ENCODE peak calls at places on chromosomes 4 and X, in four cellular contexts. L, P, C and U are unnamed samples.
A peak's percentile ranks its signal among the peaks of the same experiment; 100 is the strongest.

GRCh38 chr4:167308876-167309275 is 74.6 kb upstream of the SPOCK3 start:
- DNase-seq in L (no peak), C (no peak), P (no peak), U (no peak)

GRCh38 chr4:153222790-153223417 is 18.7 kb downstream of the TRIM2 start:
- DNase-seq in C (peak; percentile 70), L (peak; percentile 49), P (peak; percentile 7), U (peak; percentile 52)

GRCh38 chr4:74156521-74156920 is 1.4 kb upstream of the MTHFD2L start:
- DNase-seq in P (no peak), L (no peak), C (no peak), U (no peak)

GRCh38 chr4:31045724-31046318 is 325.7 kb downstream of the PCDH7 start:
- DNase-seq in P (no peak), L (no peak), C (peak; percentile 65), U (peak; percentile 45)

GRCh38 chrX:67725471-67725870 is 181.7 kb downstream of the AR start:
- DNase-seq in L (peak; percentile 42), C (no peak), P (no peak), U (no peak)

GRCh38 chr4:98232202-98232601 is 29.0 kb upstream of the RAP1GDS1 start:
- DNase-seq in P (no peak), L (peak; percentile 11), C (no peak), U (no peak)

GRCh38 chr4:26343041-26343403 is 22.2 kb downstream of the RBPJ start:
- DNase-seq in L (peak; percentile 76), C (no peak), P (no peak), U (peak; percentile 29)

GRCh38 chr4:7369511-7369910 is 65.2 kb downstream of the PSAPL1 start:
- DNase-seq in P (no peak), C (no peak), L (no peak), U (no peak)

GRCh38 chr4:38583102-38583501 is 80.9 kb upstream of the KLF3 start:
- DNase-seq in L (no peak), P (no peak), C (no peak), U (peak; percentile 54)

GRCh38 chr4:164383187-164384181 is 370.4 kb upstream of the SMIM31 start:
- DNase-seq in L (no peak), C (peak; percentile 78), P (peak; percentile 21), U (peak; percentile 70)

GRCh38 chr4:18840499-18840898 is 818.9 kb upstream of the LCORL start:
- DNase-seq in P (no peak), L (no peak), C (no peak), U (peak; percentile 30)

GRCh38 chrX:40174594-40175415 is 77.0 kb upstream of the BCOR start:
- DNase-seq in L (peak; percentile 51), C (peak; percentile 56), P (no peak), U (peak; percentile 56)

GRCh38 chr4:168421671-168422070 is 58.6 kb downstream of the DDX60L start:
- DNase-seq in C (no peak), P (no peak), L (no peak), U (peak; percentile 39)

GRCh38 chrX:10620121-10620699 is at the start of gene MID1:
- DNase-seq in P (peak; percentile 59), C (peak; percentile 84), L (peak; percentile 68), U (peak; percentile 86)

GRCh38 chr4:47071863-47072441 is 40.6 kb downstream of the GABRB1 start:
- DNase-seq in P (no peak), L (no peak), C (no peak), U (peak; percentile 84)

GRCh38 chr4:16483540-16483939 is 257.3 kb upstream of the TAPT1 start:
- DNase-seq in L (no peak), C (no peak), P (no peak), U (no peak)

GRCh38 chr4:156961241-156962068 is 10.1 kb downstream of the PDGFC start:
- DNase-seq in C (no peak), P (no peak), L (no peak), U (no peak)

GRCh38 chr4:82797591-82798081 is 960 bp downstream of the SCD5 start:
- DNase-seq in C (peak; percentile 46), L (peak; percentile 44), P (no peak), U (peak; percentile 55)

GRCh38 chr4:71498002-71498401 is 159.2 kb downstream of the SLC4A4 start:
- DNase-seq in L (peak; percentile 38), C (no peak), P (no peak), U (no peak)

GRCh38 chr4:1380368-1381151 is 25.7 kb downstream of the NKX1-1 start:
- DNase-seq in P (no peak), C (no peak), L (no peak), U (no peak)

GRCh38 chr4:54226399-54227260 is 2.5 kb upstream of the PDGFRA start:
- DNase-seq in C (peak; percentile 66), P (peak; percentile 73), L (peak; percentile 85), U (peak; percentile 76)

GRCh38 chr4:77220841-77221613 is 64.0 kb downstream of the CCNG2 start:
- DNase-seq in L (peak; percentile 11), C (no peak), P (no peak), U (no peak)

GRCh38 chr4:56723201-56723605 is 42.1 kb upstream of the HOPX start:
- DNase-seq in P (no peak), C (no peak), L (no peak), U (no peak)

GRCh38 chr4:55055529-55055928 is 69.9 kb downstream of the KDR start:
- DNase-seq in P (no peak), C (no peak), L (no peak), U (no peak)

GRCh38 chr4:144579411-144580020 is 66.4 kb upstream of the HHIP start:
- DNase-seq in P (no peak), C (no peak), L (peak; percentile 28), U (peak; percentile 64)

GRCh38 chrX:17654116-17654515 is 83.2 kb upstream of the SCML1 start:
- DNase-seq in L (no peak), P (no peak), C (no peak), U (no peak)

GRCh38 chrX:74779175-74779574 is 146.1 kb downstream of the NEXMIF start:
- DNase-seq in C (peak; percentile 1), P (no peak), L (no peak), U (no peak)

GRCh38 chr4:121408-122084 is 2.8 kb upstream of the ZNF718 start:
- DNase-seq in P (no peak), L (no peak), C (no peak), U (no peak)

GRCh38 chr4:95059630-95060029 is 301.9 kb downstream of the BMPR1B start:
- DNase-seq in P (no peak), C (no peak), L (peak; percentile 59), U (peak; percentile 69)

GRCh38 chrX:150568320-150569154 is at the start of gene MTM1:
- DNase-seq in L (peak; percentile 95), P (peak; percentile 80), C (peak; percentile 94), U (peak; percentile 95)

GRCh38 chr4:123545569-123546122 is 149.1 kb downstream of the SPRY1 start:
- DNase-seq in L (peak; percentile 4), P (no peak), C (peak; percentile 11), U (no peak)

GRCh38 chr4:154623995-154624394 is 11.5 kb upstream of the FGG start:
- DNase-seq in C (no peak), L (no peak), P (no peak), U (no peak)

GRCh38 chrX:104270916-104271512 is 16.3 kb upstream of the ESX1 start:
- DNase-seq in C (peak; percentile 69), P (peak; percentile 8), L (peak; percentile 12), U (peak; percentile 36)
- TF ChIP-seq CTCF in C (peak; percentile 64), P (peak; percentile 56), L (peak; percentile 66), U (peak; percentile 61)

GRCh38 chr4:13530823-13531608 is 13.3 kb downstream of the NKX3-2 start:
- DNase-seq in C (peak; percentile 92), L (no peak), P (no peak), U (no peak)
- H3K4me3 ChIP-seq in C (peak overlapping the region; percentile 53), L (no peak overlapping the region), P (no peak overlapping the region), U (no peak overlapping the region)

GRCh38 chrX:119684916-119685224 is 8.1 kb downstream of the SEPTIN6 start:
- DNase-seq in P (no peak), C (no peak), L (no peak), U (no peak)
- TF ChIP-seq CTCF in P (no peak), C (no peak), L (no peak), U (no peak)

GRCh38 chrX:153967536-153968214 is 3.9 kb downstream of the HCFC1 start:
- DNase-seq in L (no peak), P (no peak), C (no peak), U (no peak)
- H3K4me3 ChIP-seq in L (no peak overlapping the region), P (no peak overlapping the region), C (peak overlapping the region; percentile 85), U (no peak overlapping the region)

DNA sequence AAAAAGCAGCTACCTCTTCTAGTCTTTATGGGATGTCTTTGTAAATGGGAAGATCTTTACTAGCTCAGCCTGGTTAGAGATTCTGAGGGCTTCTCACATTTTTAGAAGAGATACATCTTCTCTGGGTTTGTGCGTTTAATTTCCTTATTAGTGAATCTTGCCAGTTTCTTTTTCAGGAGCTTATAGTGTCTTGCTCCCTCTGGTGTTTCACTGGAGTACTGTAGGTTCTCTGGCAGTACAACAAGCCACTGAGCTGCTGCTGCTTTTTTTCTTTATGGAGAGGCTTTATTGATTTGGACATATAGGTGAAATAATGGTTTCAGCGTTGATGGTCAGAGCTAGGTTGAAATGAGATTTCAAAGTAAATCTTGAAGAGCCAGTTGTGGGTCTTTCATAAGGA is 82.9 kb downstream of the LAS1L start:
- DNase-seq in C (peak; percentile 56), P (no peak), L (peak; percentile 18), U (peak; percentile 10)
- TF ChIP-seq CTCF in C (peak; percentile 62), P (no peak), L (peak; percentile 57), U (peak; percentile 39)

DNA sequence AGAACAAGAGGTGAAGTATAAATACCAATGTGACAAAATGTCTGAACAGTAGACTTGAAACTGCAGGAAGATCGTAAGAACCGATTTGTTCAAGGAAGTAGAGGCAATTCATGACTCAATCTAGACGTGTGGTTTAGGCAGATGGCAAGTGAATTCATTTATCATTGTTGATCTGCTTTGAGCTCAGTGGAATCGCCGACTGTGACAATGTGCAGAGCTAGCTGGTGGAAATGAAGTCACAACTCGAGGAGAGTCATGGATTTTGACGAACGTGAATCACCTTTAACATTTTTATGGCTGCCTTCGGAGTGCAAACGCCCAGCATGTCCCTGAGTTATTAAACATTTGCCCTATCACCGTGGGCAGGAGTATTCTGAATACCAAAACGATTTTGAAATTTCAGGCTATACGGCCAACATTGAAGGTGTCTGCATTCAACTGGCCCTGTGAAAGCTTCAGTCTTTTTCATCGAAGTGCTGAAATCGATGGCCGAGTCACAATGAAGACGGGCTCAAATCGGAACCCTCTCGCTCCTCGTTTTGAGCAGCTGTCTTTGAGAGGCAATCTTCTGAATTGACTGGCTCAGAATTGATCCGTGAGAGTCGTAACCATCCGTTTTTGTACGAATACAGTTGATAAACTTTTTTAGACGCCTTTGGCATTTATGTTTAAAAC is 689 bp upstream of the OGT start:
- DNase-seq in L (peak; percentile 48), P (peak; percentile 5), C (no peak), U (peak; percentile 53)
- H3K4me3 ChIP-seq in L (peak overlapping the region; percentile 61), P (peak overlapping the region; percentile 24), C (peak overlapping the region; percentile 92), U (peak overlapping the region; percentile 95)